ENCODE peak calls at places on chromosomes 7 and 10, in eight cellular contexts. A is stimulated activated CD4-positive, alpha-beta T cell treated with anti-CD3 and anti-CD28 coated beads, Interleukin-12 subunit alpha, Interleukin-12 subunit beta, amount 100 ng/mL, for 48 hours; O is chondrocyte; N is foreskin fibroblast; W is A673; Z is endothelial cell; Q is Peyer's patch; C is RWPE1. U is an unnamed sample.

GRCh38 chr7:30612658-30613265 is 18.1 kb downstream of the GARS1 start:
- DNase-seq in A (peak; percentile 34), O (no peak), N (no peak), W (peak; percentile 9), Z (no peak), Q (no peak), C (peak; percentile 53), U (no peak)

GRCh38 chr7:96273716-96274115 is 48.2 kb downstream of the SLC25A13 start:
- DNase-seq in A (no peak), O (no peak), N (no peak), W (no peak), Z (no peak), Q (no peak), C (no peak), U (no peak)

GRCh38 chr10:105950410-105950809 is 1214.1 kb downstream of the SORCS1 start:
- DNase-seq in A (no peak), O (no peak), N (no peak), W (peak; percentile 81), Z (peak; percentile 57), Q (no peak), C (peak; percentile 49), U (peak; percentile 51)

GRCh38 chr7:30396379-30396778 is 82.2 kb downstream of the NOD1 start:
- DNase-seq in A (no peak), O (no peak), N (no peak), W (peak; percentile 26), Z (no peak), Q (no peak), C (no peak), U (no peak)

GRCh38 chr7:102302025-102302424 is 15.4 kb downstream of the SH2B2 start:
- DNase-seq in A (no peak), O (no peak), N (no peak), W (no peak), Z (no peak), Q (no peak), C (no peak), U (no peak)

GRCh38 chr10:88687853-88688467 is 18.1 kb upstream of the LIPK start:
- DNase-seq in A (no peak), O (no peak), N (peak; percentile 16), W (peak; percentile 41), Z (no peak), Q (no peak), C (peak; percentile 58), U (peak; percentile 26)

GRCh38 chr10:63072951-63073350 is 60.2 kb upstream of the NRBF2 start:
- DNase-seq in A (no peak), O (no peak), N (no peak), W (no peak), Z (no peak), Q (no peak), C (no peak), U (no peak)

GRCh38 chr7:66413379-66414114 is 208.4 kb downstream of the TPST1 start:
- DNase-seq in A (peak; percentile 80), O (no peak), N (peak; percentile 43), W (peak; percentile 73), Z (peak; percentile 81), Q (peak; percentile 62), C (peak; percentile 93), U (peak; percentile 99)

GRCh38 chr10:64086083-64086772 is 565.0 kb downstream of the REEP3 start:
- DNase-seq in A (no peak), O (no peak), N (no peak), W (no peak), Z (no peak), Q (no peak), C (no peak), U (no peak)

GRCh38 chr7:151137076-151137611 is 30.4 kb downstream of the GBX1 start:
- DNase-seq in A (no peak), O (peak; percentile 84), N (no peak), W (no peak), Z (no peak), Q (no peak), C (no peak), U (peak; percentile 50)

GRCh38 chr7:7433736-7434260 is 101.9 kb downstream of the COL28A1 start:
- DNase-seq in A (no peak), O (no peak), N (no peak), W (no peak), Z (no peak), Q (no peak), C (no peak), U (no peak)

GRCh38 chr7:132377043-132377442 is 199.2 kb downstream of the PLXNA4 start:
- DNase-seq in A (no peak), O (no peak), N (no peak), W (no peak), Z (no peak), Q (no peak), C (no peak), U (no peak)

GRCh38 chr10:117425908-117426566 is 50.8 kb upstream of the PDZD8 start:
- DNase-seq in A (no peak), O (no peak), N (no peak), W (no peak), Z (no peak), Q (no peak), C (no peak), U (no peak)

GRCh38 chr10:116038259-116038658 is 234.7 kb downstream of the GFRA1 start:
- DNase-seq in A (no peak), O (no peak), N (peak; percentile 18), W (peak; percentile 18), Z (no peak), Q (no peak), C (no peak), U (no peak)

GRCh38 chr7:115910541-115911164 is 119.9 kb downstream of the TFEC start:
- DNase-seq in A (no peak), O (no peak), N (peak; percentile 10), W (peak; percentile 71), Z (no peak), Q (no peak), C (peak; percentile 4), U (peak; percentile 12)

GRCh38 chr7:105229641-105230040 is 159.1 kb downstream of the SRPK2 start:
- DNase-seq in A (no peak), O (no peak), N (no peak), W (no peak), Z (no peak), Q (no peak), C (peak; percentile 25), U (no peak)

GRCh38 chr7:95686109-95686508 is 86.2 kb upstream of the DYNC1I1 start:
- DNase-seq in A (no peak), O (no peak), N (peak; percentile 26), W (peak; percentile 58), Z (peak; percentile 34), Q (peak; percentile 23), C (no peak), U (peak; percentile 23)

GRCh38 chr10:57694956-57695605 is 572.6 kb downstream of the IPMK start:
- DNase-seq in A (no peak), O (no peak), N (peak; percentile 47), W (no peak), Z (no peak), Q (no peak), C (no peak), U (no peak)

GRCh38 chr7:1743481-1744230 is 73.6 kb downstream of the ELFN1 start:
- DNase-seq in A (no peak), O (no peak), N (no peak), W (no peak), Z (no peak), Q (no peak), C (no peak), U (no peak)

GRCh38 chr10:114458955-114459354 is 54.7 kb upstream of the AFAP1L2 start:
- DNase-seq in A (peak; percentile 14), O (no peak), N (no peak), W (peak; percentile 38), Z (peak; percentile 60), Q (no peak), C (peak; percentile 41), U (peak; percentile 63)

GRCh38 chr7:50710441-50711154 is 72.1 kb downstream of the GRB10 start:
- DNase-seq in A (no peak), O (no peak), N (no peak), W (no peak), Z (no peak), Q (no peak), C (no peak), U (no peak)

GRCh38 chr10:120458432-120458831 is 1.4 kb downstream of the PLPP4 start:
- DNase-seq in A (no peak), O (no peak), N (no peak), W (no peak), Z (no peak), Q (no peak), C (no peak), U (no peak)

GRCh38 chr10:131946880-131947279 is 34.8 kb downstream of the BNIP3 start:
- DNase-seq in A (no peak), O (peak; percentile 48), N (no peak), W (no peak), Z (no peak), Q (no peak), C (no peak), U (no peak)

GRCh38 chr10:86289577-86289868 is 77.1 kb downstream of the GRID1 start:
- DNase-seq in A (no peak), O (peak; percentile 61), N (no peak), W (no peak), Z (no peak), Q (no peak), C (no peak), U (no peak)

GRCh38 chr10:127354992-127355391 is 158.6 kb upstream of the INSYN2A start:
- DNase-seq in A (no peak), O (no peak), N (no peak), W (no peak), Z (no peak), Q (no peak), C (peak; percentile 17), U (no peak)

GRCh38 chr10:27614776-27615175 is 110.7 kb downstream of the RAB18 start:
- DNase-seq in A (no peak), O (no peak), N (no peak), W (no peak), Z (no peak), Q (no peak), C (no peak), U (no peak)

GRCh38 chr7:140304071-140304799 is 94.1 kb downstream of the SLC37A3 start:
- DNase-seq in A (no peak), O (no peak), N (no peak), W (peak; percentile 31), Z (no peak), Q (no peak), C (no peak), U (no peak)

GRCh38 chr10:132516771-132517725 is 20.5 kb upstream of the INPP5A start:
- DNase-seq in A (no peak), O (peak; percentile 96), N (peak; percentile 98), W (peak; percentile 29), Z (peak; percentile 55), Q (no peak), C (peak; percentile 86), U (peak; percentile 74)

GRCh38 chr10:91610919-91611318 is 22.0 kb downstream of the PPP1R3C start:
- DNase-seq in A (no peak), O (no peak), N (no peak), W (no peak), Z (no peak), Q (no peak), C (no peak), U (no peak)

GRCh38 chr7:44065431-44066110 is at the start of gene PGAM2:
- DNase-seq in A (no peak), O (peak; percentile 57), N (no peak), W (no peak), Z (no peak), Q (no peak), C (no peak), U (no peak)

GRCh38 chr10:16944081-16944922 is 127.1 kb upstream of the RSU1 start:
- DNase-seq in A (no peak), O (no peak), N (peak; percentile 86), W (peak; percentile 71), Z (no peak), Q (no peak), C (no peak), U (no peak)

GRCh38 chr7:46970486-46970885 is 611.4 kb downstream of the TNS3 start:
- DNase-seq in A (no peak), O (no peak), N (no peak), W (peak; percentile 64), Z (no peak), Q (no peak), C (no peak), U (no peak)

GRCh38 chr7:100065452-100066186 is 15.9 kb downstream of the ZNF3 start:
- DNase-seq in A (no peak), O (no peak), N (peak; percentile 64), W (no peak), Z (no peak), Q (no peak), C (no peak), U (no peak)

GRCh38 chr7:92747041-92747835 is 89.1 kb downstream of the CDK6 start:
- DNase-seq in A (no peak), O (no peak), N (no peak), W (no peak), Z (no peak), Q (no peak), C (peak; percentile 36), U (no peak)

U was measured in HEK293T.